ENCODE peak calls at places on chromosome 16, in five cellular contexts. F is HepG2, D is H1, B is K562, L is GM12878. U is an unnamed sample.

GRCh38 chr16:27689711-27690110 is 139.8 kb downstream of the KATNIP start:
- DNase-seq in F (no peak), D (no peak), B (no peak), L (no peak), U (no peak)

GRCh38 chr16:9578459-9578858 is 487.0 kb downstream of the HAPSTR1 start:
- DNase-seq in F (no peak), D (no peak), B (no peak), L (no peak), U (no peak)

GRCh38 chr16:53429221-53429943 is 4.9 kb upstream of the RBL2 start:
- DNase-seq in F (no peak), D (no peak), B (no peak), L (no peak), U (no peak)

GRCh38 chr16:57951204-57951960 is 19.5 kb downstream of the CNGB1 start:
- DNase-seq in F (no peak), D (no peak), B (no peak), L (no peak), U (no peak)

GRCh38 chr16:5026664-5027063 is 7.1 kb downstream of the NAGPA start:
- DNase-seq in F (no peak), D (no peak), B (no peak), L (no peak), U (no peak)

GRCh38 chr16:30010817-30011504 is at the start of gene DOC2A:
- DNase-seq in F (no peak), D (peak), B (peak), L (no peak), U (peak)

GRCh38 chr16:2388875-2389433 is 40.3 kb upstream of the CCNF start:
- DNase-seq in F (peak), D (no peak), B (no peak), L (no peak), U (no peak)

GRCh38 chr16:84330685-84331050 is 36.0 kb downstream of the WFDC1 start:
- DNase-seq in F (no peak), D (no peak), B (no peak), L (no peak), U (no peak)

GRCh38 chr16:30786936-30787612 is at the start of gene ZNF629:
- DNase-seq in F (peak), D (peak), B (peak), L (no peak), U (peak)

GRCh38 chr16:29959293-29959692 is 2.6 kb upstream of the TMEM219 start:
- DNase-seq in F (no peak), D (no peak), B (no peak), L (no peak), U (no peak)

DNA sequence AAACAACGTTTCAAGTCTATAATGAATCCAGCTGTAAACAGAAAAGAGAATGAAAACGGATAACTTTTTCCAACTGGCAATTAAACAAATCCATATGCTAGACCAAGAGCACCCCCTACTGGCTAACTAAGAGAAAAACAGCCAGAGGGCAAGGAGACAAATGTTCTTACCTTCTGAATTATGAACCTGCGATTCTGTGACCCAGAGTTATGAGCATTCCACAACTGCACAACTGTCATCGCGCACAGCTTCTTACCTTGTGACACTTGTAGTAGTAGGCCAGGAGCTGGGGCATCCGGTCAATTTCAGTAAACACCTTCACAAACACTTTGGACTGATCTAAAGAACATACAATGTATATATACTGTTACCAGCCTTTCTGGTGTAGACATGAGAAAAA is 18.6 kb downstream of the COG7 start:
- DNase-seq in F (peak), D (no peak), B (peak), L (peak), U (no peak)
- TF ChIP-seq ATF2 in F (no peak), D (no peak), B (no peak), L (no peak), U (no peak)

GRCh38 chr16:79972053-79972704 is 371.6 kb upstream of the MAF start:
- DNase-seq in F (no peak), D (no peak), B (peak), L (no peak), U (no peak)
- TF ChIP-seq ATF2 in F (no peak), D (no peak), B (no peak), L (no peak), U (no peak)

GRCh38 chr16:50261160-50261706 is 5.1 kb upstream of the ADCY7 start:
- DNase-seq in F (no peak), D (no peak), B (no peak), L (no peak), U (no peak)

GRCh38 chr16:50257876-50258275 is 8.5 kb upstream of the ADCY7 start:
- DNase-seq in F (no peak), D (no peak), B (no peak), L (no peak), U (no peak)

GRCh38 chr16:50261707-50262235 is 4.6 kb upstream of the ADCY7 start:
- DNase-seq in F (peak), D (no peak), B (no peak), L (no peak), U (no peak)

GRCh38 chr16:50259334-50260205 is 6.8 kb upstream of the ADCY7 start:
- DNase-seq in F (no peak), D (no peak), B (no peak), L (no peak), U (no peak)

DNA sequence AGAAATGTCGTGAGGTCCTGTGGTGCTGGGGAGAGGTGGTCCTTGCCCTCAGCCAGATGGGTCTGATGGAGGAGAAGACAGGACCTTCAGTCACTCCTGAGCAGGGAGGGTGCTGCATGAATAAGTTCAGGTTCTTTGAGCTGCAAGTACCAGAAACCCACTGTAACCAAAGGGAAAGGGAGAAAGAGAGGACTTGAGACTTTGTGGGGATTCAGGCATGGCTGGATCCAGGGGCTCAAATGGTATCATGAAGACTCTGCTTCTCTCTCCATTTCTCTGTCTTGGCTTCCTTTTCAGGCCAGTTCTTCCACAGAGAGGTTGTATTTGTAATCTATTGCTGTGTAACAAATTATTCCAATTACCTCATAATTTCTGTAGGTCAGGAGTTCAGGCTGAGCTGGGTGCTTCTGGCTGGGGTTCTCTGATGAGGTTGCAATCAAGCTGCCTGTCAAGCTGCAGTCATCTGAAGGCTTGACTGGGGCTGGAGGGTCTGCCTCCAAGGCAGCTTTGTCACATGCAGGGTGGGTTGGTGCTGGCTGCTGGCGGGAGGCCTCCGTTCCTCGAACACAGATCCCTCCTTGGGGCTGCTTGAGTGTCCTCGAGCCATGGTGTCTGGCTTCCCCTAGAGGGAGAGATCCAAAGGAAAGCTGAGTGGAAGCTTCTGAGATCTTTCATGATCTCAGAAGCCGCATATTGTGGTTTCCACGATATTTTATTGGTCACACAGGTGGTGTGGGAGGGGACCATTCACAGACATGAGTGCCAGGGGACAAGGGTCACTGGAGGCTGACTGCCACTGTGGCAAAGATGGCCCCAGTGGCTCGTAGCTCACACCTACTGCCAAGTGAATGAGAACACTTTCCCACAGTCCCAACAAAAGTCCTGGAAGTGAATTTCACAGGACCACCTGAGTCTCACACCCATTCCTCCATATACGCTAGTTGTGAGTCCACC is 5.9 kb upstream of the ADCY7 start:
- DNase-seq in F (no peak), D (no peak), B (no peak), L (no peak), U (no peak)
- TF ChIP-seq ATF2 in F (no peak), D (no peak), B (no peak), L (no peak), U (no peak)

GRCh38 chr16:21637032-21637968 is 15.1 kb downstream of the IGSF6 start:
- DNase-seq in F (no peak), D (no peak), B (no peak), L (no peak), U (no peak)

GRCh38 chr16:21643787-21644186 is 8.6 kb downstream of the IGSF6 start:
- DNase-seq in F (no peak), D (no peak), B (no peak), L (no peak), U (no peak)

GRCh38 chr16:21634216-21634615 is 18.2 kb downstream of the IGSF6 start:
- DNase-seq in F (peak), D (no peak), B (no peak), L (no peak), U (no peak)

GRCh38 chr16:21639493-21639892 is 12.9 kb downstream of the IGSF6 start:
- DNase-seq in F (no peak), D (no peak), B (no peak), L (no peak), U (no peak)

GRCh38 chr16:21638573-21638975 is 13.8 kb downstream of the IGSF6 start:
- DNase-seq in F (peak), D (no peak), B (no peak), L (no peak), U (no peak)
- TF ChIP-seq ATF2 in F (no peak), D (no peak), B (no peak), L (no peak), U (no peak)

GRCh38 chr16:73326770-73327470 is 279.0 kb upstream of the ZFHX3 start:
- DNase-seq in F (peak), D (no peak), B (no peak), L (no peak), U (no peak)

GRCh38 chr16:73323880-73324279 is 276.0 kb upstream of the ZFHX3 start:
- DNase-seq in F (no peak), D (no peak), B (no peak), L (no peak), U (no peak)

GRCh38 chr16:73326221-73326620 is 278.3 kb upstream of the ZFHX3 start:
- DNase-seq in F (no peak), D (no peak), B (no peak), L (no peak), U (no peak)

GRCh38 chr16:73329363-73330306 is 281.7 kb upstream of the ZFHX3 start:
- DNase-seq in F (peak), D (no peak), B (no peak), L (no peak), U (peak)
- TF ChIP-seq ATF2 in F (no peak), D (no peak), B (no peak), L (no peak), U (no peak)